ENCODE peak calls at places on chromosomes 5 and 9, in four cellular contexts. I is left ventricle myocardium inferior, C is type B pancreatic cell, B is NCI-H2081. Q is an unnamed sample.
A peak's percentile ranks its signal among the peaks of the same experiment; 100 is the strongest.

GRCh38 chr9:109966643-109967368 is 186.8 kb downstream of the PALM2AKAP2 start:
- DNase-seq in I (no peak), C (no peak), B (no peak), Q (no peak)

GRCh38 chr5:56522972-56523371 is 289.8 kb upstream of the ANKRD55 start:
- DNase-seq in I (no peak), C (no peak), B (no peak), Q (peak; percentile 43)

GRCh38 chr5:138274189-138274853 is at the start of gene GFRA3:
- DNase-seq in I (no peak), C (no peak), B (no peak), Q (no peak)

GRCh38 chr5:53191766-53192165 is 82.2 kb upstream of the MOCS2 start:
- DNase-seq in I (no peak), C (no peak), B (no peak), Q (no peak)

GRCh38 chr9:120443489-120443888 is 136.5 kb downstream of the CDK5RAP2 start:
- DNase-seq in I (no peak), C (no peak), B (no peak), Q (no peak)

GRCh38 chr9:79984429-79985067 is 412.8 kb downstream of the TLE4 start:
- DNase-seq in I (no peak), C (no peak), B (no peak), Q (no peak)

GRCh38 chr9:136023401-136024225 is 62.4 kb upstream of the UBAC1 start:
- DNase-seq in I (peak; percentile 83), C (peak; percentile 58), B (no peak), Q (peak; percentile 66)

GRCh38 chr5:61538722-61539501 is 206.9 kb downstream of the ZSWIM6 start:
- DNase-seq in I (no peak), C (no peak), B (no peak), Q (no peak)

GRCh38 chr9:84442712-84443111 is 102.2 kb upstream of the SLC28A3 start:
- DNase-seq in I (no peak), C (no peak), B (no peak), Q (no peak)

GRCh38 chr9:92463989-92464388 is 18.3 kb downstream of the ASPN start:
- DNase-seq in I (no peak), C (no peak), B (no peak), Q (no peak)

GRCh38 chr5:123170816-123171345 is 81.8 kb downstream of the PRDM6 start:
- DNase-seq in I (no peak), C (no peak), B (no peak), Q (no peak)

GRCh38 chr5:1169608-1170115 is 31.7 kb upstream of the SLC6A19 start:
- DNase-seq in I (no peak), C (no peak), B (no peak), Q (no peak)